ENCODE peak calls at places on chromosomes 6 and 20, in five cellular contexts. E is GM12892, D is GM12878, K is H1, J is SK-N-SH. H is an unnamed sample.

GRCh38 chr6:37338745-37339255 is 15.0 kb upstream of the RNF8 start:
- DNase-seq in E (no peak), D (no peak), K (no peak), J (no peak), H (no peak)

GRCh38 chr20:62755817-62756724 is 40.2 kb upstream of the MRGBP start:
- DNase-seq in E (no peak), D (no peak), K (no peak), J (no peak), H (no peak)

GRCh38 chr20:53297154-53297529 is 296.5 kb downstream of the ZNF217 start:
- DNase-seq in E (no peak), D (no peak), K (no peak), J (no peak), H (no peak)

GRCh38 chr20:4160761-4161305 is 145.5 kb upstream of the RNF24 start:
- DNase-seq in E (no peak), D (no peak), K (peak), J (no peak), H (no peak)

GRCh38 chr6:65924411-65924810 is 217.4 kb upstream of the EYS start:
- DNase-seq in E (no peak), D (no peak), K (no peak), J (no peak), H (no peak)

GRCh38 chr6:145189836-145190235 is 545.5 kb downstream of the EPM2A start:
- DNase-seq in E (no peak), D (no peak), K (no peak), J (no peak), H (no peak)

GRCh38 chr6:155341130-155341828 is 27.0 kb upstream of the TFB1M start:
- DNase-seq in E (no peak), D (no peak), K (no peak), J (no peak), H (no peak)

GRCh38 chr20:17228624-17229061 is 1.8 kb downstream of the PCSK2 start:
- DNase-seq in E (no peak), D (no peak), K (peak), J (peak), H (no peak)

GRCh38 chr6:82955841-82956240 is 109.8 kb downstream of the UBE3D start:
- DNase-seq in E (no peak), D (no peak), K (no peak), J (no peak), H (no peak)

GRCh38 chr6:1497593-1498105 is 108.3 kb downstream of the FOXF2 start:
- DNase-seq in E (no peak), D (no peak), K (peak), J (no peak), H (no peak)

GRCh38 chr20:61576372-61576771 is 324.3 kb downstream of the CDH4 start:
- DNase-seq in E (no peak), D (no peak), K (no peak), J (no peak), H (no peak)

GRCh38 chr6:18465410-18466154 is 78.4 kb downstream of the RNF144B start:
- DNase-seq in E (no peak), D (no peak), K (no peak), J (no peak), H (no peak)

DNA sequence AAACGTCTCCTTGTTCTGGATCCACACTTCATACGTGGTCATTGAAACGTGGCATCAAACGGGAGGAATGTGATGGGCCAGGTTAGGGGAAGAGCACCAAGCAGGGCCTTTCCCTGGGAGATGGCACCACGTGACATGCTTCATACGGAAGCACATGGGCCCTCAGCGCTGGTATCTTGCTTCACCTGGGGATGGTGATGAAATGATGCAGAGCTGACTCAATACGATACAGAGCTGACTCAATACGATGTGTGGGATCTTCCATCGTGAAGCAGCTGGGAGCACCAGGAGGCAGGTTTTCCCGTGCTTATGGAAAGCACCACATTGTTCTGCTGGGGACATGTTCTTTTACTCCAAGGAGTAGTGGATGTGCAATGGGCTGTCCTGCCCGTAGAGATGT is 22.5 kb upstream of the TAGAP start:
- DNase-seq in E (no peak), D (peak), K (no peak), J (no peak), H (no peak)
- TF ChIP-seq POLR2AphosphoS5 in E (no peak), D (no peak), K (no peak), J (no peak), H (no peak)

DNA sequence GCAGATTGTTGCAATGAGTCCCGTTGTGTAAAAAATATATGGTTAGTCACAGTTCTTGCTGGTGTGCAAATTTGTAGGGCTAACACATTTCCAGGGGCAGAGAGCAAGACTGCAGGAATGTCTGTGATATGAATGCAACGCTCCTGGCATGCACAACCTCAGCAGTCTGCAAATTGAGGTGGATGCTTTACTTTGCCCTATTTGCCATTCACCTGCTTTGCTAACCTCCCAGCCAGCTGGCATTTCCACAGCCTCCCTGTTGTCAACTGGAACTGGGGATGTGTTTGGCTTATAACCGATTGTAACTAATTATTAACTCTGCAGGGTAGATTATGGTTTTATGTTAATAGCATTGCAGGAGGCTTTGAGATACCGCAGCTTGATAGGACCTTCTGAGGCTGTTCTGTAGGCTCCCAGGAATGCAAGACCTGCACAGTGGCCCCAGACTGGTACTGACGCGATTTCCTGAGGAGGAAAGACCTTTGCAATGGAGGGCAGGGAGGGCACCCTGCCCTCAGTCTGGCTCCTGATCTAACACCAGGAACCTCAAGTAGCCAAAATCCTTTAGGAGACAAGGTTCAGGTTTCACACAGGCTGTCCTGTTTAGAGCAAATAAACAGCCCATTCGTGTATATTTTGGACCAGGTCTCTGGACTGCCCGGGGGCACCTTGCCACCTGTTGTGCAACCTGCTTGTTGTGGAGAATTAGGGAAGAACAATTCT is 53.4 kb downstream of the EDN1 start:
- DNase-seq in E (no peak), D (no peak), K (no peak), J (no peak), H (no peak)
- TF ChIP-seq TAF1 in E (no peak), D (no peak), K (no peak), J (no peak), H (no peak)

GRCh38 chr6:31186052-31186734 is 15.7 kb upstream of the POU5F1 start:
- DNase-seq in E (no peak), D (no peak), K (no peak), J (no peak), H (no peak)
- TF ChIP-seq POLR2AphosphoS5 in E (no peak), D (no peak), K (no peak), J (no peak), H (no peak)

GRCh38 chr6:130760006-130760405 is 67.2 kb upstream of the SMLR1 start:
- DNase-seq in E (no peak), D (no peak), K (peak), J (peak), H (no peak)

GRCh38 chr6:130758818-130759217 is 68.4 kb upstream of the SMLR1 start:
- DNase-seq in E (no peak), D (no peak), K (no peak), J (no peak), H (no peak)

GRCh38 chr6:130765181-130765727 is 62.0 kb upstream of the SMLR1 start:
- DNase-seq in E (no peak), D (no peak), K (no peak), J (no peak), H (no peak)

GRCh38 chr6:130756836-130757235 is 70.4 kb upstream of the SMLR1 start:
- DNase-seq in E (no peak), D (no peak), K (no peak), J (no peak), H (no peak)

GRCh38 chr6:130761286-130761685 is 65.9 kb upstream of the SMLR1 start:
- DNase-seq in E (no peak), D (no peak), K (no peak), J (no peak), H (no peak)
- TF ChIP-seq TAF1 in E (no peak), D (no peak), K (no peak), J (no peak), H (no peak)

GRCh38 chr6:15905488-15906392 is 223.1 kb upstream of the MYLIP start:
- DNase-seq in E (no peak), D (no peak), K (no peak), J (no peak), H (no peak)
- TF ChIP-seq POLR2AphosphoS5 in E (no peak), D (no peak), K (no peak), J (no peak), H (no peak)

GRCh38 chr6:163634514-163635171 is 220.1 kb downstream of the QKI start:
- DNase-seq in E (no peak), D (no peak), K (no peak), J (no peak), H (peak)
- TF ChIP-seq TAF1 in E (no peak), D (no peak), K (no peak), J (no peak), H (no peak)

DNA sequence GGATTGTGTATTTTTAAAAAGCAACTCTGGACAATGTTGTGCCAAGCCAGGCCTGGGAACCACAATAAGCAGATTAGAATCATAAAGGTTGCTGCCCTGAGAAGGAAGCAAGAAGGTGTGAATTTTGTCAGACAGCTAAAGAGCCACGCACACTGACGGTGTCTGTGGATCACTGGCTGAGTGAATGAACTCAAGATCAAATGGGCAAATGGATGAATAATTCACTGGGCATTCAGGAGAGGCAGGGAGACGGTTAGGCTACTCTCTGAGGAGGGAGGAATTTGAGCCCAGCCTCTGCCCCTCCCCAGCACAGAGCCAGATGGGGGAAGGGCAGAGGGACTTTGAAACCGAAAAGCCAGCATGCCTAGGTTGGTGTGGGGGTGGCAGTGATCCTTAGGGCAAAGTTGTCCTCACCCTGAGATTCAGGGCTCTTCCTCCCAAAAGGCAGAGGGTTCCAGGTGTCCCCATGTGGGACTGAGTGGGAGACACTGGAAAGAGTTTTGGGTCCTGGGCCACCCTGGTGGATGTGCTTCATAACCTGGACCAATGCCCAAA is 19.5 kb upstream of the SLC22A7 start:
- DNase-seq in E (no peak), D (no peak), K (no peak), J (no peak), H (no peak)
- TF ChIP-seq POLR2AphosphoS5 in E (no peak), D (no peak), K (no peak), J (no peak), H (no peak)

DNA sequence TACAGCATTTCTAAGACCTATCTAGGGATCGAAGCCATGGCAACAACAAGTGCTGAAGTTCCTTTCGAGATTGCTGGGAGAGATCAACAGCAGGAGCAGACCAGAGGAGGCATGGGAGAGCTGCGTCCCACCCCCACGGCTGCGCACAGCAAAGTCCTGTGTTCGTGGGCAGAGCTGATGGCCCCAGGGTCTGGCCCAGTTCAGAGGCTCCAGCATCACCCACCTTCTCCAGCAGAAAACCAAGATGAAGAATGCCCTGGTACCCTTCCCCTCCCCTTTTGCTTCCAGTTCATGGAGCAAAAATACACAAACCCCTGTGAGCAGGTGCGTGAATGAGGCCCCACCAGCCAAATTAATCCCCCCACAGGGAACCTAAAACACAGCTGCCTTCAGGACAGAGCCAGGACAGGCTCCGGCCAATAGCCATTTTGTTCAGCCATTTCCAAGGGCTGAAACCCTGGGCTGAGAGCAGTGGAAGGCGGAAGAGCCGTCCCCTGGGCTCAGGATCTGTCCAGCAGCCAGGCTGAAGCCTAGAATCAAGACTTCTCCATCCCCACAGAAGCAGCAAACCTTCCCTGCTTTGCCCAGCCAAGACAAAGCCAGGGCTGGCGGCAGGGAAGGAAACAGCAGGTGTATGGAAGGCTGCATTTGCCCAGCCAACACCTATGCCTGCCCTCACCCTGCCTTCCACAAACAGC is 102.8 kb downstream of the PREX1 start:
- DNase-seq in E (no peak), D (no peak), K (no peak), J (no peak), H (no peak)
- TF ChIP-seq TAF1 in E (no peak), D (no peak), K (no peak), J (no peak), H (no peak)

GRCh38 chr6:7697820-7698623 is 27.9 kb upstream of the BMP6 start:
- DNase-seq in E (no peak), D (no peak), K (no peak), J (no peak), H (no peak)
- TF ChIP-seq POLR2AphosphoS5 in E (no peak), D (no peak), K (no peak), J (no peak), H (no peak)

H was measured in GM12891.